ENCODE peak calls at places on chromosomes 16 and 17, in five cellular contexts. L, N, D, C and I are unnamed samples.
A peak's percentile ranks its signal among the peaks of the same experiment; 100 is the strongest.

GRCh38 chr17:41020346-41020745 is 6.7 kb downstream of the KRTAP1-5 start:
- DNase-seq in L (no peak), N (no peak), D (no peak), C (no peak), I (no peak)

GRCh38 chr17:40547079-40547784 is 18.0 kb downstream of the CCR7 start:
- DNase-seq in L (no peak), N (no peak), D (no peak), C (peak; percentile 98), I (peak; percentile 35)

GRCh38 chr17:56269509-56269908 is 116.2 kb downstream of the ANKFN1 start:
- DNase-seq in L (peak; percentile 51), N (no peak), D (no peak), C (no peak), I (no peak)

GRCh38 chr17:35700157-35700556 is 31.3 kb upstream of the RASL10B start:
- DNase-seq in L (no peak), N (no peak), D (no peak), C (no peak), I (no peak)

GRCh38 chr16:85349413-85350145 is 237.3 kb upstream of the CIBAR2 start:
- DNase-seq in L (no peak), N (no peak), D (no peak), C (no peak), I (no peak)

GRCh38 chr17:441155-441950 is 88.7 kb upstream of the RPH3AL start:
- DNase-seq in L (no peak), N (no peak), D (no peak), C (no peak), I (no peak)

GRCh38 chr16:28990375-28991040 is 5.7 kb downstream of the LAT start:
- DNase-seq in L (no peak), N (no peak), D (peak; percentile 48), C (no peak), I (peak; percentile 12)

GRCh38 chr16:89357055-89357454 is 133.3 kb downstream of the ANKRD11 start:
- DNase-seq in L (no peak), N (no peak), D (no peak), C (peak; percentile 65), I (no peak)

GRCh38 chr16:48535831-48536599 is 74.0 kb downstream of the N4BP1 start:
- DNase-seq in L (peak; percentile 79), N (peak; percentile 47), D (no peak), C (peak; percentile 77), I (no peak)

GRCh38 chr17:14780116-14780515 is 479.2 kb downstream of the HS3ST3B1 start:
- DNase-seq in L (no peak), N (no peak), D (no peak), C (no peak), I (no peak)

GRCh38 chr16:88804552-88805339 is 1.2 kb downstream of the CDT1 start:
- DNase-seq in L (no peak), N (no peak), D (no peak), C (no peak), I (no peak)

GRCh38 chr16:17173134-17173729 is 297.5 kb downstream of the XYLT1 start:
- DNase-seq in L (no peak), N (peak; percentile 22), D (no peak), C (peak; percentile 33), I (no peak)

GRCh38 chr16:82011199-82011641 is at the start of gene SDR42E1:
- DNase-seq in L (no peak), N (no peak), D (peak; percentile 48), C (peak; percentile 64), I (peak; percentile 39)

GRCh38 chr17:66580178-66580577 is 254.7 kb upstream of the CACNG5 start:
- DNase-seq in L (peak; percentile 15), N (no peak), D (no peak), C (no peak), I (no peak)

GRCh38 chr17:74325743-74326379 is at the start of gene KIF19:
- DNase-seq in L (peak; percentile 25), N (no peak), D (peak; percentile 34), C (no peak), I (no peak)

GRCh38 chr16:23452572-23453337 is at the start of gene COG7:
- DNase-seq in L (peak; percentile 92), N (peak; percentile 61), D (peak; percentile 73), C (peak; percentile 74), I (peak; percentile 67)

GRCh38 chr16:3580686-3581085 is 3.5 kb upstream of the NLRC3 start:
- DNase-seq in L (peak; percentile 57), N (no peak), D (no peak), C (peak; percentile 47), I (no peak)

GRCh38 chr17:3695129-3695722 is 729 bp downstream of the P2RX5 start:
- DNase-seq in L (no peak), N (no peak), D (no peak), C (no peak), I (no peak)

GRCh38 chr17:48453447-48453846 is 23.4 kb upstream of the SKAP1 start:
- DNase-seq in L (no peak), N (no peak), D (no peak), C (no peak), I (no peak)